ENCODE peak calls at places on chromosomes 6 and 20, in five cellular contexts. M is Kasumi-1; B is CD4-positive, alpha-beta T cell; J is NCI-H2171 treated with DMSO at 0.1 percent for 48 hours; Z is sigmoid colon. C is an unnamed sample.

GRCh38 chr6:14716499-14717146 is 529.2 kb upstream of the JARID2 start:
- DNase-seq in M (no peak), B (no peak), J (no peak), Z (no peak), C (no peak)

GRCh38 chr20:59571151-59571550 is 33.2 kb upstream of the PHACTR3 start:
- DNase-seq in M (no peak), B (no peak), J (no peak), Z (no peak), C (no peak)

GRCh38 chr6:111885373-111886027 is 12.2 kb upstream of the FYN start:
- DNase-seq in M (no peak), B (no peak), J (no peak), Z (no peak), C (no peak)

GRCh38 chr6:149342525-149342924 is 25.0 kb downstream of the TAB2 start:
- DNase-seq in M (no peak), B (no peak), J (no peak), Z (no peak), C (no peak)

GRCh38 chr20:3334156-3334943 is 73.1 kb downstream of the DNAAF9 start:
- DNase-seq in M (no peak), B (no peak), J (no peak), Z (no peak), C (no peak)

GRCh38 chr6:28656715-28657114 is 131.0 kb downstream of the GPX5 start:
- DNase-seq in M (peak; percentile 33), B (no peak), J (no peak), Z (no peak), C (no peak)

GRCh38 chr20:58651548-58651822 is 402 bp downstream of the STX16 start:
- DNase-seq in M (no peak), B (no peak), J (peak; percentile 42), Z (no peak), C (no peak)

GRCh38 chr20:20130399-20130798 is 78.1 kb downstream of the CFAP61 start:
- DNase-seq in M (peak; percentile 29), B (no peak), J (peak; percentile 96), Z (no peak), C (no peak)

GRCh38 chr20:35984382-35984781 is 16.0 kb downstream of the CNBD2 start:
- DNase-seq in M (no peak), B (no peak), J (no peak), Z (no peak), C (no peak)

GRCh38 chr20:41119593-41120561 is 17.5 kb upstream of the PLCG1 start:
- DNase-seq in M (no peak), B (no peak), J (no peak), Z (no peak), C (no peak)

GRCh38 chr6:20699402-20699801 is 165.1 kb downstream of the CDKAL1 start:
- DNase-seq in M (no peak), B (no peak), J (peak; percentile 97), Z (no peak), C (no peak)

GRCh38 chr6:44580901-44581300 is 193.4 kb downstream of the CDC5L start:
- DNase-seq in M (no peak), B (no peak), J (no peak), Z (no peak), C (no peak)

GRCh38 chr6:118580585-118581419 is 32.7 kb downstream of the PLN start:
- DNase-seq in M (peak; percentile 90), B (no peak), J (peak; percentile 77), Z (peak; percentile 66), C (no peak)

GRCh38 chr6:149095842-149096241 is 221.7 kb upstream of the TAB2 start:
- DNase-seq in M (peak; percentile 12), B (no peak), J (no peak), Z (no peak), C (no peak)

GRCh38 chr6:27250955-27251671 is 3.6 kb downstream of the PRSS16 start:
- DNase-seq in M (no peak), B (peak; percentile 19), J (peak; percentile 95), Z (no peak), C (peak; percentile 62)

GRCh38 chr6:165817771-165818170 is 154.7 kb upstream of the PDE10A start:
- DNase-seq in M (no peak), B (no peak), J (no peak), Z (no peak), C (no peak)

GRCh38 chr20:8481636-8482035 is 349.6 kb downstream of the PLCB1 start:
- DNase-seq in M (no peak), B (no peak), J (no peak), Z (no peak), C (no peak)

GRCh38 chr20:33689973-33690372 is 3.8 kb upstream of the E2F1 start:
- DNase-seq in M (peak; percentile 80), B (peak; percentile 47), J (no peak), Z (no peak), C (peak; percentile 81)